ENCODE peak calls at places on chromosomes 3 and 15, in nine cellular contexts. H is MM.1S; R is iris pigment epithelial cell; N is NCI-H748 treated with DMSO at 0.1 percent for 48 hours; Z is activated CD4-positive, alpha-beta T cell treated with anti-CD3 and anti-CD28 coated beads for 4 hours; F is stimulated activated CD4-positive, alpha-beta T cell treated with anti-CD3 and anti-CD28 coated beads, TNF-alpha, amount 100 ng/mL, for 1 hour; M is SIG-M5; W is bronchial epithelial cell; L is cardiac fibroblast. P is an unnamed sample.

GRCh38 chr3:31955581-31955980 is 25.5 kb downstream of the OSBPL10 start:
- DNase-seq in H (peak), R (no peak), N (no peak), Z (no peak), F (no peak), M (no peak), W (no peak), L (no peak), P (no peak)

GRCh38 chr3:12135029-12135634 is 23.6 kb downstream of the TIMP4 start:
- DNase-seq in H (peak), R (peak), N (no peak), Z (peak), F (peak), M (no peak), W (peak), L (peak), P (peak)

GRCh38 chr15:67927501-67928156 is 87.8 kb upstream of the RNU6-1 start:
- DNase-seq in H (no peak), R (peak), N (no peak), Z (no peak), F (no peak), M (no peak), W (peak), L (peak), P (no peak)

GRCh38 chr15:44296625-44297524 is 8.4 kb downstream of the GOLM2 start:
- DNase-seq in H (no peak), R (peak), N (no peak), Z (no peak), F (no peak), M (peak), W (peak), L (peak), P (no peak)

GRCh38 chr3:61699622-61700021 is 138.3 kb downstream of the PTPRG start:
- DNase-seq in H (no peak), R (no peak), N (no peak), Z (no peak), F (no peak), M (no peak), W (no peak), L (no peak), P (no peak)

GRCh38 chr3:108391917-108392585 is 95.7 kb downstream of the HHLA2 start:
- DNase-seq in H (no peak), R (peak), N (no peak), Z (no peak), F (no peak), M (no peak), W (peak), L (peak), P (no peak)

GRCh38 chr15:29740692-29741311 is 81.5 kb downstream of the TJP1 start:
- DNase-seq in H (peak), R (no peak), N (no peak), Z (no peak), F (no peak), M (no peak), W (no peak), L (peak), P (no peak)

GRCh38 chr3:134527037-134527436 is 41.2 kb downstream of the CEP63 start:
- DNase-seq in H (no peak), R (peak), N (no peak), Z (no peak), F (no peak), M (no peak), W (peak), L (peak), P (no peak)

GRCh38 chr15:38354321-38354929 is 99.5 kb upstream of the FAM98B start:
- DNase-seq in H (peak), R (peak), N (peak), Z (peak), F (peak), M (no peak), W (peak), L (peak), P (peak)

GRCh38 chr3:37800022-37800493 is 61.6 kb upstream of the CTDSPL start:
- DNase-seq in H (no peak), R (no peak), N (no peak), Z (no peak), F (no peak), M (no peak), W (no peak), L (no peak), P (no peak)

GRCh38 chr3:123064506-123064905 is 2.3 kb upstream of the PDIA5 start:
- DNase-seq in H (no peak), R (no peak), N (no peak), Z (no peak), F (no peak), M (no peak), W (no peak), L (no peak), P (no peak)

GRCh38 chr15:47820780-47821319 is 103.5 kb downstream of the SEMA6D start:
- DNase-seq in H (no peak), R (peak), N (no peak), Z (no peak), F (no peak), M (no peak), W (peak), L (peak), P (no peak)

GRCh38 chr15:25733036-25733855 is 129.9 kb downstream of the ATP10A start:
- DNase-seq in H (no peak), R (no peak), N (no peak), Z (no peak), F (no peak), M (no peak), W (no peak), L (no peak), P (no peak)

GRCh38 chr15:91032919-91033803 is 10.8 kb upstream of the VPS33B start:
- DNase-seq in H (peak), R (peak), N (peak), Z (peak), F (peak), M (no peak), W (peak), L (peak), P (peak)

GRCh38 chr3:12182687-12183441 is 24.2 kb upstream of the TIMP4 start:
- DNase-seq in H (no peak), R (no peak), N (no peak), Z (no peak), F (no peak), M (no peak), W (no peak), L (no peak), P (no peak)

GRCh38 chr3:108091498-108092259 is 848 bp upstream of the CD47 start:
- DNase-seq in H (peak), R (no peak), N (peak), Z (peak), F (peak), M (no peak), W (no peak), L (no peak), P (no peak)

GRCh38 chr3:124938896-124939295 is 4.3 kb upstream of the MUC13 start:
- DNase-seq in H (no peak), R (no peak), N (no peak), Z (no peak), F (no peak), M (no peak), W (no peak), L (no peak), P (no peak)

GRCh38 chr3:43190682-43191081 is 84.8 kb upstream of the POMGNT2 start:
- DNase-seq in H (no peak), R (peak), N (no peak), Z (no peak), F (no peak), M (no peak), W (peak), L (peak), P (no peak)

P was measured in activated T-helper 1 cell treated with anti-CD3 and anti-CD28 coated beads, Interleukin-12 subunit alpha, Interleukin-12 subunit beta, Interleukin-2, Interleukin-4 antibody, amounts not matched to agents 30 ng/mL and 10 ng/mL and 1 ng/mL, durations not matched to agents 14 hours and 24 hours and 36 hours.